ENCODE peak calls at places on chromosomes 6 and 20, in five cellular contexts. A is occipital lobe, N is AML-193, E is EL, C is NCI-H510A treated with DMSO at 0.1 percent for 48 hours. U is an unnamed sample.

GRCh38 chr6:122622404-122622938 is 12.3 kb downstream of the PKIB start:
- DNase-seq in A (no peak), N (no peak), E (no peak), C (no peak), U (no peak)

GRCh38 chr20:31712112-31712553 is 10.5 kb downstream of the BCL2L1 start:
- DNase-seq in A (no peak), N (no peak), E (no peak), C (peak), U (no peak)

GRCh38 chr6:167750956-167751358 is 75.8 kb upstream of the AFDN start:
- DNase-seq in A (no peak), N (no peak), E (no peak), C (peak), U (no peak)

GRCh38 chr6:4567141-4567540 is 209.1 kb upstream of the CDYL start:
- DNase-seq in A (no peak), N (no peak), E (peak), C (no peak), U (no peak)

GRCh38 chr6:170032197-170032596 is 258.7 kb downstream of the DLL1 start:
- DNase-seq in A (no peak), N (no peak), E (no peak), C (no peak), U (no peak)

GRCh38 chr6:31079656-31080261 is 32.6 kb downstream of the C6orf15 start:
- DNase-seq in A (peak), N (peak), E (peak), C (peak), U (peak)

GRCh38 chr20:45827030-45827652 is at the start of gene TNNC2:
- DNase-seq in A (no peak), N (no peak), E (no peak), C (no peak), U (no peak)

GRCh38 chr6:91751496-91751895 is 1164.6 kb upstream of the MAP3K7 start:
- DNase-seq in A (no peak), N (no peak), E (no peak), C (no peak), U (no peak)

GRCh38 chr20:10447028-10447427 is 11.9 kb downstream of the SLX4IP start:
- DNase-seq in A (no peak), N (peak), E (peak), C (no peak), U (no peak)

GRCh38 chr6:8182209-8182845 is 80.0 kb upstream of the EEF1E1 start:
- DNase-seq in A (no peak), N (peak), E (peak), C (no peak), U (no peak)

GRCh38 chr20:10414982-10415650 is 18.9 kb downstream of the MKKS start:
- DNase-seq in A (no peak), N (no peak), E (peak), C (no peak), U (no peak)

GRCh38 chr6:40347571-40348011 is 239.6 kb downstream of the LRFN2 start:
- DNase-seq in A (no peak), N (no peak), E (no peak), C (no peak), U (no peak)

GRCh38 chr6:159727717-159728440 is 573 bp downstream of the WTAP start:
- DNase-seq in A (peak), N (no peak), E (no peak), C (no peak), U (peak)

GRCh38 chr6:160137989-160138835 is 16.6 kb downstream of the SLC22A1 start:
- DNase-seq in A (no peak), N (peak), E (peak), C (peak), U (no peak)

GRCh38 chr6:2029952-2030351 is 215.5 kb downstream of the GMDS start:
- DNase-seq in A (no peak), N (no peak), E (no peak), C (no peak), U (no peak)

GRCh38 chr6:3325210-3325609 is 66.5 kb downstream of the PSMG4 start:
- DNase-seq in A (no peak), N (no peak), E (peak), C (no peak), U (no peak)

GRCh38 chr6:27834879-27835549 is 77.2 kb downstream of the OR2B2 start:
- DNase-seq in A (no peak), N (no peak), E (no peak), C (no peak), U (no peak)

GRCh38 chr6:113668712-113669408 is 188.3 kb upstream of the MARCKS start:
- DNase-seq in A (no peak), N (no peak), E (no peak), C (no peak), U (no peak)

GRCh38 chr6:128208851-128209580 is 308.2 kb upstream of the THEMIS start:
- DNase-seq in A (no peak), N (no peak), E (peak), C (no peak), U (no peak)

GRCh38 chr6:146857960-146858308 is 259.2 kb downstream of the ADGB start:
- DNase-seq in A (no peak), N (no peak), E (no peak), C (peak), U (no peak)

GRCh38 chr6:143024977-143025376 is 35.7 kb upstream of the AIG1 start:
- DNase-seq in A (no peak), N (no peak), E (no peak), C (no peak), U (no peak)

GRCh38 chr6:108254436-108255410 is 6.1 kb downstream of the SNX3 start:
- DNase-seq in A (no peak), N (peak), E (no peak), C (no peak), U (no peak)

GRCh38 chr6:33632603-33633039 is 11.5 kb downstream of the ITPR3 start:
- DNase-seq in A (no peak), N (peak), E (peak), C (peak), U (no peak)

GRCh38 chr6:44925100-44925739 is 402.9 kb upstream of the RUNX2 start:
- DNase-seq in A (no peak), N (peak), E (peak), C (peak), U (no peak)

GRCh38 chr20:32337937-32338661 is 20.0 kb upstream of the ASXL1 start:
- DNase-seq in A (no peak), N (no peak), E (no peak), C (no peak), U (no peak)

GRCh38 chr20:46959081-46959692 is 64.5 kb downstream of the EYA2 start:
- DNase-seq in A (no peak), N (no peak), E (peak), C (no peak), U (no peak)

GRCh38 chr6:140434761-140435160 is 1060.3 kb upstream of the CITED2 start:
- DNase-seq in A (no peak), N (no peak), E (peak), C (no peak), U (no peak)

GRCh38 chr20:53547664-53548239 is 45.9 kb downstream of the ZNF217 start:
- DNase-seq in A (peak), N (peak), E (peak), C (peak), U (no peak)

GRCh38 chr6:122789862-122790739 is 1.0 kb downstream of the SMPDL3A start:
- DNase-seq in A (peak), N (no peak), E (peak), C (no peak), U (peak)

GRCh38 chr20:49924247-49924646 is 8.9 kb upstream of the SPATA2 start:
- DNase-seq in A (no peak), N (no peak), E (no peak), C (no peak), U (no peak)

GRCh38 chr20:40319056-40319455 is 370.0 kb downstream of the MAFB start:
- DNase-seq in A (no peak), N (no peak), E (no peak), C (no peak), U (no peak)

U was measured in anterior cingulate cortex.